ENCODE peak calls at places on chromosomes 16 and 17, in seven cellular contexts. U, F, J, V, A, H and P are unnamed samples.

GRCh38 chr17:27245230-27245696 is 48.7 kb upstream of the WSB1 start:
- DNase-seq in U (peak; percentile 66), F (peak; percentile 74), J (peak; percentile 90), V (peak; percentile 85), A (peak; percentile 87), H (peak; percentile 58), P (peak; percentile 81)

GRCh38 chr16:69466547-69466946 is 42.1 kb downstream of the CYB5B start:
- DNase-seq in U (no peak), F (no peak), J (no peak), V (no peak), A (no peak), H (no peak), P (no peak)

GRCh38 chr16:88338896-88339295 is 43.9 kb upstream of the ZNF469 start:
- DNase-seq in U (no peak), F (no peak), J (no peak), V (no peak), A (no peak), H (no peak), P (no peak)

GRCh38 chr17:16002708-16003265 is 3.2 kb downstream of the TTC19 start:
- DNase-seq in U (no peak), F (no peak), J (no peak), V (no peak), A (no peak), H (no peak), P (no peak)

GRCh38 chr17:32998111-32998892 is 6.7 kb downstream of the SPACA3 start:
- DNase-seq in U (peak; percentile 94), F (peak; percentile 87), J (peak; percentile 69), V (peak; percentile 87), A (peak; percentile 89), H (peak; percentile 54), P (peak; percentile 89)

GRCh38 chr17:79836952-79837887 is 2.0 kb downstream of the CBX4 start:
- DNase-seq in U (no peak), F (peak; percentile 96), J (peak; percentile 94), V (peak; percentile 91), A (peak; percentile 29), H (no peak), P (peak; percentile 56)

GRCh38 chr17:27453466-27453865 is 2.8 kb upstream of the KSR1 start:
- DNase-seq in U (no peak), F (no peak), J (no peak), V (no peak), A (no peak), H (no peak), P (no peak)

GRCh38 chr16:72989203-72989991 is 58.5 kb downstream of the ZFHX3 start:
- DNase-seq in U (peak; percentile 58), F (no peak), J (no peak), V (no peak), A (no peak), H (no peak), P (no peak)

GRCh38 chr17:378068-378467 is 25.5 kb upstream of the RPH3AL start:
- DNase-seq in U (no peak), F (no peak), J (no peak), V (no peak), A (no peak), H (no peak), P (no peak)

GRCh38 chr16:88287219-88287618 is 95.5 kb upstream of the ZNF469 start:
- DNase-seq in U (no peak), F (no peak), J (peak; percentile 68), V (no peak), A (peak; percentile 86), H (no peak), P (no peak)

GRCh38 chr16:88700636-88701482 is 5.3 kb downstream of the RNF166 start:
- DNase-seq in U (peak; percentile 81), F (peak; percentile 85), J (no peak), V (peak; percentile 93), A (peak; percentile 80), H (no peak), P (peak; percentile 44)

GRCh38 chr16:1026784-1027415 is 45.3 kb downstream of the SOX8 start:
- DNase-seq in U (no peak), F (no peak), J (no peak), V (no peak), A (no peak), H (no peak), P (no peak)

GRCh38 chr17:16459850-16460550 is 32.0 kb downstream of the LRRC75A start:
- DNase-seq in U (no peak), F (no peak), J (no peak), V (no peak), A (no peak), H (no peak), P (no peak)

GRCh38 chr16:56356276-56357241 is 68.8 kb downstream of the AMFR start:
- DNase-seq in U (peak; percentile 76), F (peak; percentile 82), J (peak; percentile 85), V (peak; percentile 81), A (peak; percentile 80), H (peak; percentile 75), P (peak; percentile 77)

GRCh38 chr16:57938936-57939871 is 31.7 kb downstream of the CNGB1 start:
- DNase-seq in U (peak; percentile 32), F (peak; percentile 74), J (peak; percentile 36), V (peak; percentile 66), A (no peak), H (no peak), P (peak; percentile 23)

GRCh38 chr17:67434061-67434525 is 57.0 kb downstream of the PITPNC1 start:
- DNase-seq in U (peak; percentile 32), F (peak; percentile 28), J (no peak), V (peak; percentile 33), A (no peak), H (no peak), P (no peak)

GRCh38 chr17:2056221-2057129 is 1.6 kb downstream of the HIC1 start:
- DNase-seq in U (no peak), F (no peak), J (no peak), V (peak; percentile 42), A (no peak), H (no peak), P (peak; percentile 65)

GRCh38 chr16:30351586-30352419 is 3.3 kb downstream of the CD2BP2 start:
- DNase-seq in U (peak; percentile 80), F (peak; percentile 92), J (peak; percentile 60), V (peak; percentile 61), A (no peak), H (no peak), P (peak; percentile 81)

GRCh38 chr17:7650509-7651096 is at the start of gene ATP1B2:
- DNase-seq in U (peak; percentile 24), F (peak; percentile 72), J (peak; percentile 59), V (peak; percentile 75), A (peak; percentile 94), H (peak; percentile 72), P (peak; percentile 80)

GRCh38 chr16:30998852-30999761 is 11.3 kb downstream of the STX1B start:
- DNase-seq in U (no peak), F (no peak), J (no peak), V (no peak), A (no peak), H (no peak), P (no peak)

GRCh38 chr17:305090-305976 is 47.3 kb downstream of the RPH3AL start:
- DNase-seq in U (no peak), F (peak; percentile 32), J (peak; percentile 55), V (peak; percentile 35), A (no peak), H (no peak), P (no peak)

GRCh38 chr16:35140293-35140986 is 1681.0 kb downstream of the TP53TG3F start:
- DNase-seq in U (no peak), F (no peak), J (no peak), V (no peak), A (no peak), H (no peak), P (no peak)

GRCh38 chr16:48188449-48189102 is 32.8 kb upstream of the ABCC12 start:
- DNase-seq in U (no peak), F (no peak), J (no peak), V (no peak), A (no peak), H (no peak), P (no peak)

GRCh38 chr17:77214743-77215142 is 74.0 kb downstream of the SEC14L1 start:
- DNase-seq in U (no peak), F (peak; percentile 51), J (peak; percentile 79), V (peak; percentile 40), A (peak; percentile 35), H (peak; percentile 27), P (no peak)

GRCh38 chr17:63941751-63942150 is 9.6 kb upstream of the CD79B start:
- DNase-seq in U (no peak), F (no peak), J (no peak), V (no peak), A (no peak), H (no peak), P (no peak)

GRCh38 chr17:56681561-56682266 is 88.2 kb downstream of the NOG start:
- DNase-seq in U (no peak), F (no peak), J (no peak), V (no peak), A (no peak), H (no peak), P (no peak)
- TF ChIP-seq POLR2A in U (no peak), F (no peak), J (no peak), V (no peak), A (no peak), H (no peak), P (no peak)

GRCh38 chr17:40560592-40561293 is 4.5 kb downstream of the CCR7 start:
- DNase-seq in U (no peak), F (peak; percentile 31), J (no peak), V (no peak), A (peak; percentile 52), H (no peak), P (no peak)
- TF ChIP-seq EP300 in U (no peak), F (no peak), J (no peak), V (no peak), A (peak; percentile 40), H (no peak), P (no peak)

DNA sequence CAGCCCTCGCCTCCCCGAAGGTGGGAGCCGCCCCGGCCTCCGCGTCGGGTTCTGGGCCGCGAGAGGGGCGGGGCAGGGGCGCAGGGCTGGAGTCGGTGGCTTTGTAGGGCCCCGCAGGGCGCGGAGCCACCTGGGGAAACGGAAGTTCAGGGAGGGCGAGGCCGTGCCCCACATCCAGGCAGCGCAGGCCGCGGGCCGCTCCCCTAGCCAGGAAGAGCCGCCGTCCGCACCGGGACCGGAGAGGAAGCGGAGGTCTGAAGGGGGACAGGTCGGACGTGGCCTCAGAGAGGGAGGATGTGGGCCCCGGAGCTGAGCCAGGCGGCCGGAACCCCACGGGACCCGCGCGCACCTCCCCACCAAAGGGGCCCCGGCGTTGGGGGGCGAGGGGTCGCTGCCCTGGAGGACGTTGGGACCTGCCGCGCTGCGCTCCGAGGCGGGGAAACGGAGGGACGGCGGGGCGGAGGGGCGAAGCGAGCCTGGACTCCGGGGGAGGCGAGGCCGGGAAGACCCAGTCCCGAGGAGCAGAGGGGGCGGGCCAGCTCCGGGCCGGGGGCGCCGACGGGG is 482 bp upstream of the SLC16A3 start:
- DNase-seq in U (no peak), F (peak; percentile 72), J (no peak), V (peak; percentile 80), A (no peak), H (no peak), P (no peak)
- TF ChIP-seq POLR2A in U (no peak), F (no peak), J (no peak), V (peak; percentile 84), A (no peak), H (no peak), P (no peak)

DNA sequence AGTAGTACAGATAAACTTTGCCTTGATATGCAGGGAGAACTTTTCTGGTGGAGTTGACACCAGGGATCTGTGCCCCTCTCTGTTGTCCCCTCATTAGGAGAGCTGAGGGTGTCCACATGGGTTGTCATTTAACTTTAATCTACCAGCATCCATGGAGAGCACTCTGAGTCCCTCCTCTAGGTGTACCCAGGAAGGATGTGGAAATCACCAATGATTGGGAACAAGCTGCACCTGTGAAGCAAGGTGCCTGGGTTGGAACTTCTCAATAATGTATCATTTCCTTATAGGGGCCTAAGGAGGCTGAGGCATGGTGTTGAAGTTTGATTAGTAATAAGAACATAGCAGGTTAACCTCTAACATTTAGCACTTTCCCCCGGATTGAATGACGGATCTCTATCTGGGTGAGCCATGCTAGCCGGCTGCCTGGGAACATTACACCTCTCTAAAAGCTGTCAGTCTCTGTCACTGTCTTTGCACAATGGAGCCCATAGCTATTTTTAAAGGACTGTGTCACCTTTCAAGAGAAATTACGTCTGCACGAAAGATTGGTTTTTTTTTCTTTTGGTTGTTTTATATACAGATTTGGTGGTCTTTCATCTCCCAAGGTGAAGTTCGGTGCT is 239.3 kb downstream of the MAF start:
- DNase-seq in U (no peak), F (no peak), J (no peak), V (no peak), A (no peak), H (no peak), P (no peak)
- TF ChIP-seq EP300 in U (no peak), F (no peak), J (no peak), V (no peak), A (no peak), H (no peak), P (no peak)